ENCODE peak calls at places on chromosomes 3 and 15, in five cellular contexts. G is K562, A is H1, D is GM12878, X is HepG2. H is an unnamed sample.

GRCh38 chr3:51471775-51472652 is 27.8 kb downstream of the DCAF1 start:
- DNase-seq in A (no peak), X (no peak), G (no peak), D (no peak), H (no peak)

GRCh38 chr15:64732156-64732860 is 43.1 kb downstream of the RBPMS2 start:
- DNase-seq in X (peak; percentile 85), G (no peak), A (no peak), D (peak; percentile 24), H (no peak)

GRCh38 chr3:155101398-155101797 is 21.3 kb downstream of the MME start:
- DNase-seq in X (no peak), D (no peak), G (no peak), A (no peak), H (no peak)

GRCh38 chr3:11350374-11350773 is 78.2 kb downstream of the ATG7 start:
- DNase-seq in X (no peak), D (no peak), G (no peak), A (no peak), H (no peak)

GRCh38 chr15:96267463-96267862 is 63.0 kb upstream of the NR2F2 start:
- DNase-seq in A (no peak), X (no peak), G (no peak), D (no peak), H (no peak)

GRCh38 chr15:89165677-89166076 is 55.7 kb downstream of the RLBP1 start:
- DNase-seq in A (no peak), D (no peak), X (peak; percentile 53), G (no peak), H (no peak)

GRCh38 chr3:45583021-45583851 is 11.3 kb upstream of the LIMD1 start:
- DNase-seq in G (no peak), X (peak; percentile 68), D (no peak), A (no peak), H (no peak)

GRCh38 chr3:44865272-44866005 is 3.7 kb downstream of the TMEM42 start:
- DNase-seq in G (no peak), X (no peak), A (no peak), D (no peak), H (no peak)

GRCh38 chr15:84638103-84638502 is 16.0 kb downstream of the WDR73 start:
- DNase-seq in G (peak; percentile 41), D (no peak), A (no peak), X (peak; percentile 58), H (no peak)

GRCh38 chr3:186784820-186785516 is 1.6 kb downstream of the EIF4A2 start:
- DNase-seq in G (no peak), D (no peak), A (no peak), X (no peak), H (no peak)

GRCh38 chr3:127426444-127427168 is 138.8 kb upstream of the PRR20G start:
- DNase-seq in X (no peak), A (peak; percentile 47), G (no peak), D (no peak), H (no peak)

GRCh38 chr3:69410301-69410700 is 24.4 kb upstream of the FRMD4B start:
- DNase-seq in A (peak; percentile 76), D (peak; percentile 61), G (peak; percentile 35), X (peak; percentile 48), H (peak; percentile 51)

GRCh38 chr15:89199734-89200133 is 21.6 kb downstream of the RLBP1 start:
- DNase-seq in D (no peak), G (no peak), A (no peak), X (no peak), H (no peak)

GRCh38 chr3:132549890-132550578 is 47.0 kb upstream of the ACKR4 start:
- DNase-seq in D (peak; percentile 9), G (no peak), A (no peak), X (no peak), H (no peak)

GRCh38 chr15:60656491-60657284 is 177.7 kb upstream of the ICE2 start:
- DNase-seq in D (no peak), X (no peak), A (no peak), G (no peak), H (no peak)

GRCh38 chr3:20669184-20669583 is 483.2 kb upstream of the SGO1 start:
- DNase-seq in G (no peak), D (no peak), A (no peak), X (no peak), H (no peak)

GRCh38 chr3:45957606-45958005 is 14.3 kb downstream of the CXCR6 start:
- DNase-seq in X (no peak), G (no peak), D (no peak), A (no peak), H (no peak)

GRCh38 chr3:51311055-51311454 is 74.0 kb upstream of the MANF start:
- DNase-seq in X (peak; percentile 28), A (no peak), D (no peak), G (peak; percentile 18), H (peak; percentile 23)

GRCh38 chr3:178078933-178079332 is 457.3 kb upstream of the KCNMB2 start:
- DNase-seq in D (no peak), X (no peak), G (no peak), A (no peak), H (no peak)

GRCh38 chr3:30625541-30626438 is 19.4 kb downstream of the TGFBR2 start:
- DNase-seq in X (peak; percentile 98), D (no peak), G (no peak), A (no peak), H (peak; percentile 80)

GRCh38 chr3:186053954-186054353 is 54.9 kb downstream of the ETV5 start:
- DNase-seq in A (no peak), G (no peak), D (no peak), X (no peak), H (no peak)

GRCh38 chr3:18712713-18713575 is 287.8 kb upstream of the SATB1 start:
- DNase-seq in D (no peak), A (no peak), G (no peak), X (no peak), H (no peak)

GRCh38 chr15:37079726-37080125 is 20.6 kb downstream of the MEIS2 start:
- DNase-seq in X (no peak), D (no peak), G (no peak), A (no peak), H (no peak)

GRCh38 chr15:78831229-78832207 is 20.3 kb upstream of the ADAMTS7 start:
- DNase-seq in X (no peak), A (peak; percentile 54), D (no peak), G (no peak), H (no peak)

GRCh38 chr3:20043398-20043797 is 3.2 kb downstream of the KAT2B start:
- DNase-seq in A (no peak), D (no peak), X (no peak), G (no peak), H (no peak)

GRCh38 chr3:43872901-43873300 is 182.2 kb downstream of the ABHD5 start:
- DNase-seq in D (no peak), G (peak; percentile 34), X (no peak), A (peak; percentile 45), H (no peak)

GRCh38 chr3:60246361-60246760 is 1004.9 kb downstream of the FHIT start:
- DNase-seq in D (no peak), G (no peak), X (no peak), A (no peak), H (no peak)

GRCh38 chr3:152443212-152444023 is 174.7 kb downstream of the MBNL1 start:
- DNase-seq in X (no peak), A (no peak), D (no peak), G (no peak), H (no peak)

GRCh38 chr3:15331606-15332404 is 581 bp downstream of the SH3BP5 start:
- DNase-seq in A (no peak), D (no peak), G (no peak), X (no peak), H (no peak)

GRCh38 chr3:190193210-190193609 is 72.5 kb upstream of the P3H2 start:
- DNase-seq in A (no peak), G (no peak), X (no peak), D (no peak), H (no peak)

GRCh38 chr3:20186600-20187004 is 596 bp upstream of the SGO1 start:
- DNase-seq in X (no peak), A (no peak), D (no peak), G (no peak), H (no peak)

GRCh38 chr3:178112134-178112533 is 424.1 kb upstream of the KCNMB2 start:
- DNase-seq in G (no peak), X (no peak), D (no peak), A (no peak), H (no peak)

GRCh38 chr15:45456212-45457106 is 66.1 kb downstream of the SLC30A4 start:
- DNase-seq in G (peak; percentile 62), D (peak; percentile 33), A (no peak), X (peak; percentile 65), H (peak; percentile 90)

GRCh38 chr3:153291052-153291689 is 129.1 kb downstream of the RAP2B start:
- DNase-seq in A (no peak), G (peak; percentile 25), X (peak; percentile 12), D (no peak), H (peak; percentile 44)

GRCh38 chr3:118766306-118766669 is 268.4 kb downstream of the IGSF11 start:
- DNase-seq in A (no peak), G (no peak), X (no peak), D (no peak), H (no peak)

GRCh38 chr3:42032693-42033349 is 58.3 kb upstream of the TRAK1 start:
- DNase-seq in X (peak; percentile 95), A (no peak), G (no peak), D (no peak), H (no peak)
- TF ChIP-seq SRF in X (no peak), A (no peak), G (no peak), D (no peak), H (no peak)

GRCh38 chr15:90294159-90294558 is 28.7 kb downstream of the NGRN start:
- DNase-seq in D (no peak), G (no peak), A (no peak), X (no peak), H (no peak)
- TF ChIP-seq SRF in D (no peak), G (no peak), A (no peak), X (no peak), H (no peak)

GRCh38 chr3:37729119-37729518 is 132.6 kb upstream of the CTDSPL start:
- DNase-seq in X (no peak), G (no peak), A (no peak), D (no peak), H (no peak)
- TF ChIP-seq SRF in X (no peak), G (no peak), A (no peak), D (no peak), H (no peak)

GRCh38 chr15:90570643-90571042 is 40.9 kb downstream of the CRTC3 start:
- DNase-seq in G (no peak), A (no peak), X (no peak), D (no peak), H (no peak)

GRCh38 chr15:90576711-90577389 is 47.1 kb downstream of the CRTC3 start:
- DNase-seq in A (no peak), G (no peak), X (no peak), D (no peak), H (no peak)

GRCh38 chr15:90572893-90573292 is 43.2 kb downstream of the CRTC3 start:
- DNase-seq in G (no peak), D (no peak), A (no peak), X (no peak), H (no peak)

GRCh38 chr15:90565866-90566265 is 36.1 kb downstream of the CRTC3 start:
- DNase-seq in A (no peak), G (no peak), D (no peak), X (no peak), H (no peak)

DNA sequence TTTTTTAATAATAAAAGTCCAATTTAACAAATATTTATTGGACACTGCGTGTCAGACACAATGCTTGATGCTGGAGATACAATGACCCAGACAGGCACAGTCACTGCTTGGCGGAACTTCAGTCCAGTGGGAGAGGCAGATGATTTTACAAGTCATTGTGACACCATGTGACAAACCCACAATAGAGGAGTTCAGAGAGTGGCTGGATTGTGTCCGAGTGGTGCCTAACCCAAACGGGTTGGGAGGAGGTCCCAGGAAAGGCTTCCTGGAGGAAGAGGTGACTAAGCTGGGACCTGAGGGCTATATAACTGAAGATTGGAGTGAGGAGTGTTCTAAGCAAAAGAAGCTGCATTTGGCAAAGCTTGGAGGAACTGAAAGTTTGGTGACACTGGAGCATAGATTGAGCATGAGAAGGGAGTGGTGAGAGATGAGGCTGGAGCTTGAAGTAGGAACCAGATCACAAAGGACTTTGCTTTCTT is 41.4 kb downstream of the CRTC3 start:
- DNase-seq in D (no peak), A (no peak), X (no peak), G (peak; percentile 53), H (peak; percentile 43)
- TF ChIP-seq SRF in D (no peak), A (no peak), X (no peak), G (no peak), H (no peak)